ENCODE peak calls at places on chromosomes 6 and 20, in seven cellular contexts. One of them, this sample, is unnamed.

GRCh38 chr6:44512868-44513641 is 125.5 kb downstream of the CDC5L start:
- DNase-seq in activated T-helper 1 cell treated with Interleukin-2 at 50 U/mL for 16 hours: no peak
- DNase-seq in T-cell: no peak
- DNase-seq in stimulated activated CD4-positive, alpha-beta T cell treated with anti-CD3 and anti-CD28 coated beads, Interleukin-4, amount 100 ng/mL, for 4 hours: no peak
- DNase-seq in SW480: peak; percentile 59
- DNase-seq in RPMI8226: no peak
- DNase-seq in HEK293T: no peak
- DNase-seq in this sample: no peak

GRCh38 chr6:18667612-18668011 is 280.5 kb downstream of the RNF144B start:
- DNase-seq in stimulated activated CD4-positive, alpha-beta T cell treated with anti-CD3 and anti-CD28 coated beads, Interleukin-4, amount 100 ng/mL, for 4 hours: no peak
- DNase-seq in T-cell: no peak
- DNase-seq in SW480: no peak
- DNase-seq in RPMI8226: no peak
- DNase-seq in activated T-helper 1 cell treated with Interleukin-2 at 50 U/mL for 16 hours: no peak
- DNase-seq in HEK293T: no peak
- DNase-seq in this sample: no peak

GRCh38 chr6:82570083-82570482 is 206.5 kb downstream of the TPBG start:
- DNase-seq in T-cell: no peak
- DNase-seq in RPMI8226: no peak
- DNase-seq in activated T-helper 1 cell treated with Interleukin-2 at 50 U/mL for 16 hours: no peak
- DNase-seq in stimulated activated CD4-positive, alpha-beta T cell treated with anti-CD3 and anti-CD28 coated beads, Interleukin-4, amount 100 ng/mL, for 4 hours: no peak
- DNase-seq in HEK293T: no peak
- DNase-seq in SW480: no peak
- DNase-seq in this sample: no peak

GRCh38 chr20:47351643-47352331 is 4.7 kb downstream of the ZMYND8 start:
- DNase-seq in SW480: peak; percentile 65
- DNase-seq in RPMI8226: peak; percentile 48
- DNase-seq in HEK293T: no peak
- DNase-seq in activated T-helper 1 cell treated with Interleukin-2 at 50 U/mL for 16 hours: no peak
- DNase-seq in T-cell: no peak
- DNase-seq in stimulated activated CD4-positive, alpha-beta T cell treated with anti-CD3 and anti-CD28 coated beads, Interleukin-4, amount 100 ng/mL, for 4 hours: no peak
- DNase-seq in this sample: no peak

GRCh38 chr6:113936093-113936934 is 34.6 kb downstream of the HDAC2 start:
- DNase-seq in activated T-helper 1 cell treated with Interleukin-2 at 50 U/mL for 16 hours: no peak
- DNase-seq in T-cell: no peak
- DNase-seq in RPMI8226: peak; percentile 54
- DNase-seq in SW480: peak; percentile 41
- DNase-seq in stimulated activated CD4-positive, alpha-beta T cell treated with anti-CD3 and anti-CD28 coated beads, Interleukin-4, amount 100 ng/mL, for 4 hours: no peak
- DNase-seq in HEK293T: peak; percentile 54
- DNase-seq in this sample: no peak

GRCh38 chr6:2659882-2660281 is 90.8 kb downstream of the MYLK4 start:
- DNase-seq in T-cell: no peak
- DNase-seq in activated T-helper 1 cell treated with Interleukin-2 at 50 U/mL for 16 hours: no peak
- DNase-seq in RPMI8226: no peak
- DNase-seq in stimulated activated CD4-positive, alpha-beta T cell treated with anti-CD3 and anti-CD28 coated beads, Interleukin-4, amount 100 ng/mL, for 4 hours: no peak
- DNase-seq in SW480: peak; percentile 53
- DNase-seq in HEK293T: no peak
- DNase-seq in this sample: no peak

GRCh38 chr6:28862077-28862476 is 61.7 kb downstream of the TRIM27 start:
- DNase-seq in T-cell: no peak
- DNase-seq in SW480: no peak
- DNase-seq in activated T-helper 1 cell treated with Interleukin-2 at 50 U/mL for 16 hours: no peak
- DNase-seq in stimulated activated CD4-positive, alpha-beta T cell treated with anti-CD3 and anti-CD28 coated beads, Interleukin-4, amount 100 ng/mL, for 4 hours: no peak
- DNase-seq in HEK293T: no peak
- DNase-seq in RPMI8226: no peak
- DNase-seq in this sample: no peak

GRCh38 chr6:33620584-33621395 is at the start of gene ITPR3:
- DNase-seq in stimulated activated CD4-positive, alpha-beta T cell treated with anti-CD3 and anti-CD28 coated beads, Interleukin-4, amount 100 ng/mL, for 4 hours: peak; percentile 74
- DNase-seq in T-cell: peak; percentile 69
- DNase-seq in activated T-helper 1 cell treated with Interleukin-2 at 50 U/mL for 16 hours: peak; percentile 68
- DNase-seq in RPMI8226: peak; percentile 92
- DNase-seq in HEK293T: peak; percentile 54
- DNase-seq in SW480: peak; percentile 71
- DNase-seq in this sample: peak; percentile 73

GRCh38 chr6:2061880-2062279 is 183.5 kb downstream of the GMDS start:
- DNase-seq in HEK293T: no peak
- DNase-seq in activated T-helper 1 cell treated with Interleukin-2 at 50 U/mL for 16 hours: no peak
- DNase-seq in stimulated activated CD4-positive, alpha-beta T cell treated with anti-CD3 and anti-CD28 coated beads, Interleukin-4, amount 100 ng/mL, for 4 hours: no peak
- DNase-seq in T-cell: no peak
- DNase-seq in RPMI8226: no peak
- DNase-seq in SW480: no peak
- DNase-seq in this sample: no peak

GRCh38 chr6:43944908-43945777 is 175.1 kb downstream of the VEGFA start:
- DNase-seq in T-cell: no peak
- DNase-seq in stimulated activated CD4-positive, alpha-beta T cell treated with anti-CD3 and anti-CD28 coated beads, Interleukin-4, amount 100 ng/mL, for 4 hours: no peak
- DNase-seq in SW480: no peak
- DNase-seq in HEK293T: no peak
- DNase-seq in activated T-helper 1 cell treated with Interleukin-2 at 50 U/mL for 16 hours: no peak
- DNase-seq in RPMI8226: no peak
- DNase-seq in this sample: no peak

GRCh38 chr20:38260378-38261053 is at the start of gene KIAA1755:
- DNase-seq in stimulated activated CD4-positive, alpha-beta T cell treated with anti-CD3 and anti-CD28 coated beads, Interleukin-4, amount 100 ng/mL, for 4 hours: no peak
- DNase-seq in SW480: no peak
- DNase-seq in RPMI8226: no peak
- DNase-seq in HEK293T: no peak
- DNase-seq in activated T-helper 1 cell treated with Interleukin-2 at 50 U/mL for 16 hours: no peak
- DNase-seq in T-cell: no peak
- DNase-seq in this sample: no peak

GRCh38 chr20:59645316-59645715 is 41.0 kb downstream of the PHACTR3 start:
- DNase-seq in HEK293T: no peak
- DNase-seq in stimulated activated CD4-positive, alpha-beta T cell treated with anti-CD3 and anti-CD28 coated beads, Interleukin-4, amount 100 ng/mL, for 4 hours: no peak
- DNase-seq in RPMI8226: no peak
- DNase-seq in activated T-helper 1 cell treated with Interleukin-2 at 50 U/mL for 16 hours: no peak
- DNase-seq in T-cell: no peak
- DNase-seq in SW480: no peak
- DNase-seq in this sample: no peak

GRCh38 chr20:49248301-49248700 is 29.1 kb downstream of the DDX27 start:
- DNase-seq in stimulated activated CD4-positive, alpha-beta T cell treated with anti-CD3 and anti-CD28 coated beads, Interleukin-4, amount 100 ng/mL, for 4 hours: no peak
- DNase-seq in activated T-helper 1 cell treated with Interleukin-2 at 50 U/mL for 16 hours: no peak
- DNase-seq in SW480: no peak
- DNase-seq in T-cell: no peak
- DNase-seq in HEK293T: no peak
- DNase-seq in RPMI8226: no peak
- DNase-seq in this sample: no peak

GRCh38 chr6:150266963-150267685 is 101.7 kb upstream of the IYD start:
- DNase-seq in HEK293T: no peak
- DNase-seq in SW480: no peak
- DNase-seq in T-cell: no peak
- DNase-seq in activated T-helper 1 cell treated with Interleukin-2 at 50 U/mL for 16 hours: no peak
- DNase-seq in RPMI8226: no peak
- DNase-seq in stimulated activated CD4-positive, alpha-beta T cell treated with anti-CD3 and anti-CD28 coated beads, Interleukin-4, amount 100 ng/mL, for 4 hours: no peak
- DNase-seq in this sample: no peak

GRCh38 chr6:77401231-77401630 is 62.1 kb downstream of the HTR1B start:
- DNase-seq in HEK293T: no peak
- DNase-seq in stimulated activated CD4-positive, alpha-beta T cell treated with anti-CD3 and anti-CD28 coated beads, Interleukin-4, amount 100 ng/mL, for 4 hours: no peak
- DNase-seq in SW480: no peak
- DNase-seq in activated T-helper 1 cell treated with Interleukin-2 at 50 U/mL for 16 hours: no peak
- DNase-seq in RPMI8226: no peak
- DNase-seq in T-cell: no peak
- DNase-seq in this sample: no peak

GRCh38 chr6:167750956-167751358 is 75.8 kb upstream of the AFDN start:
- DNase-seq in activated T-helper 1 cell treated with Interleukin-2 at 50 U/mL for 16 hours: no peak
- DNase-seq in RPMI8226: no peak
- DNase-seq in HEK293T: no peak
- DNase-seq in stimulated activated CD4-positive, alpha-beta T cell treated with anti-CD3 and anti-CD28 coated beads, Interleukin-4, amount 100 ng/mL, for 4 hours: no peak
- DNase-seq in SW480: no peak
- DNase-seq in T-cell: no peak
- DNase-seq in this sample: no peak

GRCh38 chr6:37800904-37801669 is 18.4 kb upstream of the ZFAND3 start:
- DNase-seq in SW480: no peak
- DNase-seq in T-cell: no peak
- DNase-seq in activated T-helper 1 cell treated with Interleukin-2 at 50 U/mL for 16 hours: no peak
- DNase-seq in RPMI8226: no peak
- DNase-seq in HEK293T: no peak
- DNase-seq in stimulated activated CD4-positive, alpha-beta T cell treated with anti-CD3 and anti-CD28 coated beads, Interleukin-4, amount 100 ng/mL, for 4 hours: no peak
- DNase-seq in this sample: no peak

GRCh38 chr6:127343753-127344659 is 597 bp upstream of the ECHDC1 start:
- DNase-seq in activated T-helper 1 cell treated with Interleukin-2 at 50 U/mL for 16 hours: no peak
- DNase-seq in RPMI8226: peak; percentile 2
- DNase-seq in HEK293T: peak; percentile 28
- DNase-seq in stimulated activated CD4-positive, alpha-beta T cell treated with anti-CD3 and anti-CD28 coated beads, Interleukin-4, amount 100 ng/mL, for 4 hours: no peak
- DNase-seq in SW480: peak; percentile 17
- DNase-seq in T-cell: no peak
- DNase-seq in this sample: no peak

GRCh38 chr6:144294016-144294415 is 8.9 kb downstream of the UTRN start:
- DNase-seq in HEK293T: no peak
- DNase-seq in RPMI8226: no peak
- DNase-seq in SW480: no peak
- DNase-seq in T-cell: no peak
- DNase-seq in stimulated activated CD4-positive, alpha-beta T cell treated with anti-CD3 and anti-CD28 coated beads, Interleukin-4, amount 100 ng/mL, for 4 hours: no peak
- DNase-seq in activated T-helper 1 cell treated with Interleukin-2 at 50 U/mL for 16 hours: no peak
- DNase-seq in this sample: no peak

GRCh38 chr6:169791721-169792131 is 40.3 kb downstream of the ERMARD start:
- DNase-seq in RPMI8226: no peak
- DNase-seq in SW480: no peak
- DNase-seq in T-cell: no peak
- DNase-seq in stimulated activated CD4-positive, alpha-beta T cell treated with anti-CD3 and anti-CD28 coated beads, Interleukin-4, amount 100 ng/mL, for 4 hours: no peak
- DNase-seq in activated T-helper 1 cell treated with Interleukin-2 at 50 U/mL for 16 hours: no peak
- DNase-seq in HEK293T: peak; percentile 53
- DNase-seq in this sample: no peak

GRCh38 chr6:32107447-32107846 is 1.7 kb downstream of the TNXB start:
- DNase-seq in RPMI8226: no peak
- DNase-seq in stimulated activated CD4-positive, alpha-beta T cell treated with anti-CD3 and anti-CD28 coated beads, Interleukin-4, amount 100 ng/mL, for 4 hours: no peak
- DNase-seq in HEK293T: no peak
- DNase-seq in T-cell: no peak
- DNase-seq in SW480: no peak
- DNase-seq in activated T-helper 1 cell treated with Interleukin-2 at 50 U/mL for 16 hours: no peak
- DNase-seq in this sample: no peak

This sample was measured in activated T-helper 2 cell treated with anti-CD3 and anti-CD28 coated beads, Interferon-gamma antibody, Interleukin-2, Interleukin-4, amounts not matched to agents 10 μg/mL and 5 μg/mL and 100 μg/mL, durations not matched to agents 14 hours and 24 hours and 36 hours.